ENCODE peak calls at places on chromosomes 1 and 21, in six cellular contexts. V, G, F, N, X and U are unnamed samples. For H3K4me1, the result is how much of the 10 kb centered on the place peaks cover.

GRCh38 chr1:118842462-118843201 is 145.5 kb downstream of the TBX15 start:
- DNase-seq in V (peak), G (no peak), F (peak), N (no peak), X (no peak), U (no peak)

GRCh38 chr1:110616587-110616986 is 10.4 kb upstream of the KCNA2 start:
- DNase-seq in V (no peak), G (no peak), F (peak), N (no peak), X (no peak), U (no peak)

GRCh38 chr1:147591993-147592392 is 50.7 kb downstream of the BCL9 start:
- DNase-seq in V (no peak), G (no peak), F (no peak), N (no peak), X (no peak), U (no peak)

GRCh38 chr21:23633447-23633846 is 1973.8 kb downstream of the MRPL39 start:
- DNase-seq in V (no peak), G (no peak), F (no peak), N (no peak), X (no peak), U (no peak)

GRCh38 chr1:19460535-19461351 is 24.6 kb downstream of the CAPZB start:
- DNase-seq in V (no peak), G (no peak), F (no peak), N (no peak), X (no peak), U (no peak)

GRCh38 chr1:245126530-245126929 is 28.3 kb upstream of the KIF26B start:
- DNase-seq in V (no peak), G (no peak), F (no peak), N (no peak), X (no peak), U (no peak)

GRCh38 chr1:244163861-244164562 is 112.9 kb downstream of the ZBTB18 start:
- DNase-seq in V (peak), G (no peak), F (peak), N (no peak), X (peak), U (no peak)

GRCh38 chr1:211797994-211798393 is 32.6 kb downstream of the LPGAT1 start:
- DNase-seq in V (no peak), G (no peak), F (no peak), N (no peak), X (no peak), U (no peak)

GRCh38 chr1:22789356-22789994 is 78.8 kb downstream of the EPHB2 start:
- DNase-seq in V (no peak), G (no peak), F (no peak), N (no peak), X (no peak), U (no peak)

GRCh38 chr1:61077676-61078521 is 4.5 kb upstream of the NFIA start:
- DNase-seq in V (peak), G (peak), F (peak), N (no peak), X (peak), U (peak)

GRCh38 chr1:23558140-23558871 is 995 bp downstream of the ID3 start:
- DNase-seq in V (peak), G (no peak), F (peak), N (peak), X (peak), U (peak)

GRCh38 chr1:16208270-16208987 is 4.0 kb downstream of the ARHGEF19 start:
- DNase-seq in V (no peak), G (no peak), F (peak), N (peak), X (no peak), U (no peak)

GRCh38 chr1:212482352-212483153 is 49.8 kb downstream of the NENF start:
- DNase-seq in V (no peak), G (no peak), F (peak), N (no peak), X (no peak), U (peak)

GRCh38 chr1:39955547-39956539 is 898 bp downstream of the MFSD2A start:
- DNase-seq in V (peak), G (no peak), F (peak), N (peak), X (no peak), U (no peak)

GRCh38 chr21:41863439-41863740 is 15.8 kb downstream of the PRDM15 start:
- DNase-seq in V (no peak), G (no peak), F (no peak), N (no peak), X (no peak), U (no peak)

GRCh38 chr1:35935989-35936388 is 5.1 kb downstream of the AGO3 start:
- DNase-seq in V (no peak), G (no peak), F (no peak), N (no peak), X (no peak), U (no peak)

GRCh38 chr1:199786695-199787094 is 240.8 kb upstream of the NR5A2 start:
- DNase-seq in V (no peak), G (no peak), F (no peak), N (no peak), X (no peak), U (no peak)

GRCh38 chr1:153355445-153356071 is 2.1 kb upstream of the S100A9 start:
- DNase-seq in V (peak), G (no peak), F (peak), N (peak), X (no peak), U (peak)

GRCh38 chr1:89166705-89167104 is 9.1 kb downstream of the GBP7 start:
- DNase-seq in V (no peak), G (no peak), F (peak), N (no peak), X (no peak), U (no peak)

GRCh38 chr21:42121792-42122191 is 50.7 kb downstream of the UMODL1 start:
- DNase-seq in V (no peak), G (no peak), F (peak), N (no peak), X (no peak), U (no peak)

GRCh38 chr1:212700597-212700891 is 904 bp upstream of the BATF3 start:
- DNase-seq in V (no peak), G (no peak), F (no peak), N (no peak), X (peak), U (no peak)

GRCh38 chr1:58430355-58431335 is 115.9 kb downstream of the OMA1 start:
- DNase-seq in V (no peak), G (no peak), F (no peak), N (no peak), X (no peak), U (no peak)

GRCh38 chr1:235423214-235423652 is 56.0 kb downstream of the TBCE start:
- DNase-seq in V (no peak), G (no peak), F (no peak), N (no peak), X (no peak), U (no peak)

GRCh38 chr21:42833439-42833815 is 45.9 kb downstream of the WDR4 start:
- DNase-seq in V (peak), G (peak), F (peak), N (no peak), X (no peak), U (peak)

GRCh38 chr1:18201997-18202719 is 94.6 kb downstream of the IGSF21 start:
- DNase-seq in V (no peak), G (no peak), F (no peak), N (no peak), X (no peak), U (no peak)

GRCh38 chr1:162552684-162553252 is 8.8 kb upstream of the UAP1 start:
- DNase-seq in V (no peak), G (no peak), F (peak), N (no peak), X (no peak), U (peak)

GRCh38 chr1:44101356-44101755 is 17.3 kb upstream of the KLF17 start:
- DNase-seq in V (no peak), G (no peak), F (no peak), N (no peak), X (no peak), U (no peak)

GRCh38 chr1:111283838-111284237 is 6.8 kb upstream of the CHIA start:
- DNase-seq in V (no peak), G (no peak), F (no peak), N (no peak), X (no peak), U (no peak)

GRCh38 chr1:115765091-115765490 is 3.4 kb downstream of the CASQ2 start:
- DNase-seq in V (peak), G (no peak), F (no peak), N (no peak), X (no peak), U (no peak)

GRCh38 chr21:32494946-32495703 is 82.6 kb downstream of the EVA1C start:
- DNase-seq in V (no peak), G (no peak), F (peak), N (no peak), X (peak), U (no peak)

GRCh38 chr1:111419037-111419436 is 8.5 kb downstream of the OVGP1 start:
- DNase-seq in V (no peak), G (no peak), F (no peak), N (no peak), X (no peak), U (no peak)

GRCh38 chr1:168635129-168635528 is 58.7 kb downstream of the XCL1 start:
- DNase-seq in V (no peak), G (no peak), F (peak), N (no peak), X (no peak), U (no peak)

GRCh38 chr1:168638884-168639283 is 62.5 kb downstream of the XCL1 start:
- DNase-seq in V (no peak), G (no peak), F (no peak), N (no peak), X (no peak), U (no peak)

GRCh38 chr1:168636642-168637111 is 60.3 kb downstream of the XCL1 start:
- DNase-seq in V (peak), G (no peak), F (peak), N (no peak), X (no peak), U (no peak)

GRCh38 chr1:168637350-168637991 is 61.1 kb downstream of the XCL1 start:
- DNase-seq in V (peak), G (no peak), F (peak), N (no peak), X (no peak), U (no peak)

DNA sequence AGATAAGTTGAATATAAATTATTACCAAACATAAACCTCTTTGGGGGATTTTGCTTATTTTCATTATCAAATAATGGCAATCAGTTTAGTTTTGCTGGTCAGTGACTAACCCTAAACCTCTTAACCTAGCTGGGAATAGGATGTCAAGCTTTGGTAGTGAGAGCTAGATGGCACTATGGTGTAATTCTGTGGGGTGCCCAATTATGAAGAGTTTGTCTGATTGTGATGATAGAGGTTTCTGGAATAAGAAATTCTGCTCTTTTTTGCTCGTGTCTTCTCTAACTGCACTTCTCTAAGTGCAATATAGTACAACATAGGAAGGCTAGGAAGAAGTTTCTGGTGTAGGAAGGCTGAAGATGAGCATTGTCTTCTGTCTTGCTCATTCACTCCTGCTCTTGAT is 59.8 kb downstream of the XCL1 start:
- DNase-seq in V (no peak), G (no peak), F (peak), N (no peak), X (no peak), U (no peak)
- TF ChIP-seq CTCF in V (no peak), G (no peak), F (peak), N (no peak), X (no peak), U (peak)

DNA sequence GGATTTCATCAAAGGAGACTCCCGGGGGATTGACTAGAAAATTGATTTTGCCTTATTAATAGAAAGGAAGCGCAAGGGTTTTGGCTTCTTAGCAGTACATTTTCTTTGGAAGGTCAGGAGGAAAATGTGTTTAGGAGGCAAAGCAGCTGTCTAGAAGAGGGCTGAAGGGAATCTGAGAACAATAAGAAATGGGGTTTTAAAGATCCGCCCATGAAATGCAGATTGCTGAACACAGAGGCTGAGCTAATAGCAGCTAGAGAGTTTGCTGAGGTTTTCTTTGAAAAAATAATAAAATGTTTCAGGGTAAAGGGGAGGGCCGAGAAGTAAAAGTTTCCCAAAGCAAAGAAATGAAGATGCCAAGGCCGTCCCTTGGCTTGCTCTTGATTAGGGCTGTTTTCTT is 4.9 kb downstream of the SERTAD4 start:
- DNase-seq in V (no peak), G (no peak), F (no peak), N (no peak), X (no peak), U (no peak)
- H3K4me1 ChIP-seq in V (under half), G (under half), F (under half), N (under half), X (under half), U (under half)

GRCh38 chr1:224109981-224110380 is 3.9 kb upstream of the FBXO28 start:
- DNase-seq in V (no peak), G (no peak), F (no peak), N (no peak), X (no peak), U (no peak)

GRCh38 chr1:224108991-224109390 is 4.9 kb upstream of the FBXO28 start:
- DNase-seq in V (no peak), G (no peak), F (no peak), N (no peak), X (no peak), U (no peak)

GRCh38 chr1:224107282-224107625 is 6.7 kb upstream of the FBXO28 start:
- DNase-seq in V (no peak), G (no peak), F (no peak), N (no peak), X (no peak), U (no peak)

GRCh38 chr1:224106568-224107281 is 7.2 kb upstream of the FBXO28 start:
- DNase-seq in V (peak), G (no peak), F (peak), N (no peak), X (no peak), U (peak)
- TF ChIP-seq CTCF in V (peak), G (no peak), F (peak), N (no peak), X (no peak), U (peak)

GRCh38 chr1:221711642-221712041 is 30.2 kb downstream of the DUSP10 start:
- DNase-seq in V (no peak), G (no peak), F (no peak), N (no peak), X (no peak), U (no peak)

GRCh38 chr1:221711156-221711577 is 30.7 kb downstream of the DUSP10 start:
- DNase-seq in V (no peak), G (no peak), F (no peak), N (no peak), X (no peak), U (no peak)

GRCh38 chr1:221714227-221715116 is 27.4 kb downstream of the DUSP10 start:
- DNase-seq in V (no peak), G (no peak), F (no peak), N (no peak), X (no peak), U (no peak)

GRCh38 chr1:221712776-221713431 is 29.0 kb downstream of the DUSP10 start:
- DNase-seq in V (no peak), G (no peak), F (peak), N (no peak), X (no peak), U (no peak)

GRCh38 chr1:221712198-221712684 is 29.6 kb downstream of the DUSP10 start:
- DNase-seq in V (no peak), G (no peak), F (peak), N (no peak), X (no peak), U (no peak)
- H3K4me1 ChIP-seq in V (under half), G (under half), F (under half), N (under half), X (under half), U (under half)

GRCh38 chr1:71417421-71417820 is 336.6 kb upstream of the ZRANB2 start:
- DNase-seq in V (no peak), G (no peak), F (no peak), N (no peak), X (no peak), U (no peak)

GRCh38 chr1:71424536-71424935 is 343.7 kb upstream of the ZRANB2 start:
- DNase-seq in V (no peak), G (no peak), F (no peak), N (no peak), X (no peak), U (no peak)

GRCh38 chr1:71427066-71427465 is 346.2 kb upstream of the ZRANB2 start:
- DNase-seq in V (no peak), G (no peak), F (no peak), N (no peak), X (no peak), U (no peak)

GRCh38 chr1:71428029-71428428 is 347.2 kb upstream of the ZRANB2 start:
- DNase-seq in V (no peak), G (no peak), F (no peak), N (no peak), X (no peak), U (no peak)

DNA sequence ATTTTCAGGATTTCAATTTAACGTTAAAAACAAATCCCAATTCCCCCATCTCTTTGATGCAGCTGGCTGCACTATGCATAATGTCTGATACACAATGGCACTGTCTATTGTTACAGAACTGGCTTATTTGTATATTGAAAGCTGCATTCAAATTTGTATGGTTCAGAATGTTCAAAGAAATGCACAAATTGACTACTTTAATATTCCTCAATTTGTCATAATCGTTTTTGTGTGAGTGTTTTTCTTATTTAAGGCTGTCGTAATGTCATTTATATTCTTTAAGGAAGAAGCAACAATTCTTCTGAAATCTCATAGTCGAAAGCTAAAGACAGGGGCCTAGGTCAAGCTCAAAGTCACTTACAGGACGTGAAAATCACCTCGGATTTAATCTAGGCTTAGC is 341.4 kb upstream of the ZRANB2 start:
- DNase-seq in V (no peak), G (no peak), F (no peak), N (no peak), X (no peak), U (no peak)
- TF ChIP-seq CTCF in V (no peak), G (no peak), F (no peak), N (no peak), X (no peak), U (no peak)

GRCh38 chr1:72282690-72283203 is 408 bp upstream of the NEGR1 start:
- DNase-seq in V (peak), G (peak), F (peak), N (peak), X (peak), U (peak)
- H3K4me1 ChIP-seq in V (under half), G (under half), F (under half), N (under half), X (under half), U (under half)

GRCh38 chr1:209937996-209938959 is at the start of gene SYT14:
- DNase-seq in V (peak), G (no peak), F (peak), N (peak), X (no peak), U (no peak)
- TF ChIP-seq CTCF in V (peak), G (no peak), F (peak), N (no peak), X (no peak), U (no peak)

GRCh38 chr21:29190920-29191319 is 60.5 kb downstream of the MAP3K7CL start:
- DNase-seq in V (no peak), G (no peak), F (no peak), N (no peak), X (no peak), U (no peak)
- H3K4me1 ChIP-seq in V (under half), G (under half), F (under half), N (under half), X (under half), U (under half)